ENCODE peak calls at places on chromosomes 3 and 15, in seven cellular contexts. H, P, C, O, V, B and F are unnamed samples.

GRCh38 chr3:169623971-169624370 is 39.5 kb downstream of the MECOM start:
- DNase-seq in V (no peak), H (no peak), O (no peak), C (no peak), P (no peak), B (peak), F (no peak)

GRCh38 chr3:124207873-124208473 is 216.0 kb upstream of the ROPN1 start:
- DNase-seq in O (no peak), B (no peak), C (no peak), H (no peak), P (no peak), V (no peak), F (no peak)

GRCh38 chr3:194967126-194968117 is 281.7 kb downstream of the FAM43A start:
- DNase-seq in H (no peak), O (no peak), P (no peak), B (no peak), C (peak), V (peak), F (no peak)

GRCh38 chr3:63128380-63128779 is 149.7 kb upstream of the SYNPR start:
- DNase-seq in O (no peak), P (no peak), C (no peak), H (no peak), B (no peak), V (no peak), F (no peak)

GRCh38 chr3:187181454-187182170 is 15.7 kb upstream of the RTP1 start:
- DNase-seq in O (no peak), H (no peak), C (no peak), P (no peak), V (no peak), B (no peak), F (no peak)

GRCh38 chr15:62360286-62360685 is 195.2 kb upstream of the C2CD4B start:
- DNase-seq in V (no peak), P (no peak), H (no peak), B (peak), O (no peak), C (no peak), F (no peak)

GRCh38 chr15:25431821-25432561 is 6.8 kb downstream of the UBE3A start:
- DNase-seq in B (no peak), V (no peak), H (no peak), O (no peak), C (no peak), P (no peak), F (no peak)

GRCh38 chr3:37892917-37893595 is 31.4 kb downstream of the CTDSPL start:
- DNase-seq in P (no peak), C (no peak), V (peak), B (peak), H (peak), O (no peak), F (peak)

GRCh38 chr3:185216587-185216918 is 37.3 kb downstream of the EHHADH start:
- DNase-seq in H (no peak), O (no peak), P (peak), B (peak), C (no peak), V (no peak), F (no peak)

GRCh38 chr3:139552632-139553335 is 13.2 kb upstream of the RBP1 start:
- DNase-seq in B (no peak), H (no peak), P (no peak), C (no peak), V (no peak), O (no peak), F (no peak)

GRCh38 chr3:129766135-129766534 is 127.4 kb downstream of the TMCC1 start:
- DNase-seq in P (no peak), C (no peak), H (no peak), B (no peak), O (no peak), V (no peak), F (no peak)

GRCh38 chr3:136789976-136790375 is 28.9 kb upstream of the SLC35G2 start:
- DNase-seq in H (no peak), O (no peak), B (no peak), C (no peak), V (no peak), P (no peak), F (no peak)

GRCh38 chr3:136790786-136791185 is 28.1 kb upstream of the SLC35G2 start:
- DNase-seq in O (no peak), C (no peak), B (no peak), V (no peak), H (no peak), P (no peak), F (no peak)

GRCh38 chr3:136788154-136788553 is 30.8 kb upstream of the SLC35G2 start:
- DNase-seq in P (no peak), V (no peak), B (no peak), C (no peak), H (no peak), O (no peak), F (no peak)

GRCh38 chr3:136783708-136784191 is 31.6 kb upstream of the STAG1 start:
- DNase-seq in V (no peak), H (no peak), B (no peak), P (no peak), C (no peak), O (no peak), F (no peak)

GRCh38 chr3:136787226-136787793 is 31.6 kb upstream of the SLC35G2 start:
- DNase-seq in O (no peak), B (peak), V (no peak), H (no peak), C (peak), P (peak), F (peak)
- TF ChIP-seq CTCF in O (no peak), B (no peak), V (no peak), H (no peak), C (no peak), P (no peak), F (no peak)

GRCh38 chr15:67181221-67181639 is 73.2 kb downstream of the AAGAB start:
- DNase-seq in C (peak), B (no peak), P (no peak), H (no peak), O (no peak), V (no peak), F (no peak)

GRCh38 chr15:67178569-67179210 is 75.8 kb downstream of the AAGAB start:
- DNase-seq in B (no peak), H (peak), P (peak), O (no peak), V (no peak), C (no peak), F (peak)

GRCh38 chr15:67180035-67180434 is 74.4 kb downstream of the AAGAB start:
- DNase-seq in O (no peak), V (no peak), H (no peak), C (no peak), B (no peak), P (no peak), F (no peak)

GRCh38 chr15:67179411-67179995 is 75.0 kb downstream of the AAGAB start:
- DNase-seq in P (no peak), O (no peak), V (no peak), H (no peak), C (no peak), B (no peak), F (no peak)

GRCh38 chr15:67180514-67181191 is 73.8 kb downstream of the AAGAB start:
- DNase-seq in H (no peak), B (no peak), P (no peak), C (no peak), O (no peak), V (no peak), F (no peak)
- TF ChIP-seq CTCF in H (no peak), B (no peak), P (peak), C (no peak), O (no peak), V (no peak), F (no peak)

GRCh38 chr15:40340038-40340739 is 550 bp downstream of the CCDC9B start:
- DNase-seq in P (peak), V (no peak), H (peak), C (peak), O (no peak), B (peak), F (peak)

GRCh38 chr15:40338041-40338657 is 2.6 kb downstream of the CCDC9B start:
- DNase-seq in H (peak), C (peak), O (peak), V (peak), P (no peak), B (peak), F (peak)

GRCh38 chr15:40338921-40339620 is 1.7 kb downstream of the CCDC9B start:
- DNase-seq in V (no peak), C (peak), O (no peak), B (peak), P (peak), H (no peak), F (peak)

GRCh38 chr15:40340740-40341400 is at the start of gene CCDC9B:
- DNase-seq in H (peak), O (no peak), V (no peak), B (peak), P (peak), C (peak), F (peak)

DNA sequence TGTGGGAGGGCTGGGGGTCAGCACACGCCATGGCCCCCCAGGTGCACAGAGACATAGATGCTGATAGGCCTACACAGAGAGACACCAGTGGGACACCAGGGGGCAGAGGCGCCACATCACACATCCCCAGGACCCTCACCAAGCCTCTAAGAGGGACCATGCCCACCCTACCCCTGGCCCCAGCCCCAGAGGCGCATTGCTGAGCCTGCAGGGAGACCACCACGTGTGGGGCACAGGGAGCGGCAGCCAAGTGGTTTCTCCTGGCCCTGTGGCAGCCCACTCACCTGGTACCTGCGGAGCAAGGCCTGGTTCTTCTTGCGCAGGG is 1.2 kb downstream of the CCDC9B start:
- DNase-seq in V (no peak), P (no peak), B (no peak), C (no peak), O (no peak), H (no peak), F (no peak)
- TF ChIP-seq CTCF in V (no peak), P (no peak), B (no peak), C (no peak), O (no peak), H (no peak), F (no peak)

DNA sequence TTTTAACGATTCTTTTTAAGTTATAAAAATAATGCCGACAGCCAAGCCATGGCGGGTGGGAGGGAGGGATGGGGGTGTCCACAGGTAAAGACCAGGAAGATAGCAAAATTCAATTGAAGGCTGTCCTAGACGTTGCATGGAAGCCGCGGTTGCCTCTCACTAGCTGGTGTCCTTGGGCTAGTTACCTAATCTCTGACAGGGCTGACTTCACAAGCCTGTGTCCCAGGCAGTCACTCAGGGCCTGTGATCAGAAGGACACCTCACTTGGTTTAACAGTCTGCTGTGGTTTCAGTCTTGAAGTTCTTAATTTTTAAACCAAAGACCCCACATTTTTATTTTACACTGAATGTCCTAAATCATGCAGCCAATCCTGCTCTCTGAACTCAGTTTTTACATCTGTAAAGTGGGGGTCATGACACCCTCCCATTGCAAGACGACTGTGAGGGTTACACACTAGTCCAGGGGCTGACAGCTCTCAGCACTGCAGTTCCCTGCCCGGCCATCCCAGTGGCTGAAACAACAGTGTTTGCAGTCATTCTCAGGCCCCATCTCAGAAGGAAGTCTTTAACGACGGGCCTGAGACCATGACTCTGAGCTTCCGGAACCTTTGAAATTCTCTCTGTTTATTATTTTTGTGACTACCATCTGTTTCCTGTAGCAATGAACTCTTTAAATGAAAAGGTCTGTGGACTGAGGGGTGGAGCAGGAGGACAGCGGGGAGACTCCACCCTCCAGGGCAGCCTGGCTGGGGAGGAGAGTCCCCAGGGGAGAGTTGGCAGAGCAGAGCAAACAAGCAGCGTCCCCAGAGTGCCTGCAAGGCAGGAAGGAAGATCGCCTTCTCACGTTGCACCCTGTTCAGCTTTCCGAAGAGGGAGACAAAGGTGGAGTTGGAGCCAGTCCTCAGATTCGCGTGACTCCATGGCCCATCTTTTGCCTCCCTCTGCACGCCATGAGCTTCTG is 525.4 kb upstream of the PROK2 start:
- DNase-seq in V (peak), B (peak), H (no peak), O (no peak), P (peak), C (peak), F (no peak)
- TF ChIP-seq CTCF in V (no peak), B (no peak), H (peak), O (no peak), P (no peak), C (no peak), F (no peak)

DNA sequence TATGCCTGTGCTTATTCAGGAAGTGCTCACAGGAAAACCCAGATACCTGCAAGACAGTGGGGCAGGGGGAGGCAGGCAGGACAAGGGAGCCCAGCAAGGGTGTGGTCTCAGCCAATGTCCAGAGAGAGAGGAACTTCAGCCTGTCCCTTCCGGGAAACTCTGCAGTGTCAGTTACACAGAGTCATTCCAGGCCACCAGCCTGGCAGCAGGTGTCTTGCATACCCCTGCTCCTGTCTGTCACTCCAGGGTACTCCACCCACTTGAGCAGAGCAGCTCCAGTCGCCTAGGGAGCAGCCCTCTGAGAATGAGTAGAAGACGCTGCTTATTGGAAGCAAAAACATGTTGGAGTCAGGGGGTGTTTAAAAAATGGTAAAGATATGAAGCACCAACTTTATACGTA is 431.2 kb upstream of the RGMA start:
- DNase-seq in V (no peak), P (no peak), H (no peak), B (no peak), O (no peak), C (no peak), F (no peak)
- TF ChIP-seq CTCF in V (no peak), P (no peak), H (no peak), B (no peak), O (peak), C (no peak), F (no peak)

DNA sequence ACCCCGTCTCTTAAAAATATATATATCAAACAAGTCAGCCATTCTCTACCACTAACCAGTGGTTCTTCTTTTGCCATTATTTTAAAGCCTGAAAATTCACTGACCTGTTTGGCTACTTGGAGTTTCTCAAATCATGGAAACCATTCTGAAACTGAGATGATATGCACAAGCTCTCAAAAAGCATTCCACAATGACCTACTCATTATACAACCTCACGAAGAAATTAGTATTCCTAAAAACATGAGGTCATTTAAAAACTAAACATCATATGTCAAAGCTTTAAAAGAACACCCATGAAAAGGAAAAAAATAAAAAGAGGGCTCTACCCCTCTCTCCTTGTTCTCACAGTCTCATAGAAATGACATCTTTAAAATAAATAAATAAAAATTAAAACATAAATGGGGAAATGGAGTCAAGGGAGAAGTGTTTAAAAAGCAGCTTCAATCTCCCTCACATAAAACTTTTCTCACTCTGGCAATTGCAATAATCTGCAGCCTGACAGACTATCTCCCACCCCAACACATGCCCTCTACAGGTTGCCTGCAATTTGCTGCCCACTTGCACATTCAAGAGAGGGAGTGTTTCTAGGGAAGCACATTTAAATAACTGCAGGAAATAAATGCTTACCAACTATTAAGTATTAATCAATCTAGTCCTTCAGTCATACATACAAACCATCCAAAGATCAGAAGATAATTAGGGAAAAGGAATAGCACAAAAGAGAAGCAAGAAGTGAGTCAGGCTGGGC is 73.3 kb downstream of the TRANK1 start:
- DNase-seq in P (no peak), H (no peak), O (no peak), V (no peak), B (no peak), C (no peak), F (no peak)
- TF ChIP-seq CTCF in P (no peak), H (no peak), O (no peak), V (no peak), B (no peak), C (no peak), F (no peak)

GRCh38 chr15:79673416-79674123 is 223.2 kb downstream of the MTHFS start:
- DNase-seq in O (no peak), B (no peak), P (peak), V (no peak), C (no peak), H (no peak), F (no peak)
- TF ChIP-seq CTCF in O (no peak), B (no peak), P (no peak), V (no peak), C (no peak), H (no peak), F (no peak)

DNA sequence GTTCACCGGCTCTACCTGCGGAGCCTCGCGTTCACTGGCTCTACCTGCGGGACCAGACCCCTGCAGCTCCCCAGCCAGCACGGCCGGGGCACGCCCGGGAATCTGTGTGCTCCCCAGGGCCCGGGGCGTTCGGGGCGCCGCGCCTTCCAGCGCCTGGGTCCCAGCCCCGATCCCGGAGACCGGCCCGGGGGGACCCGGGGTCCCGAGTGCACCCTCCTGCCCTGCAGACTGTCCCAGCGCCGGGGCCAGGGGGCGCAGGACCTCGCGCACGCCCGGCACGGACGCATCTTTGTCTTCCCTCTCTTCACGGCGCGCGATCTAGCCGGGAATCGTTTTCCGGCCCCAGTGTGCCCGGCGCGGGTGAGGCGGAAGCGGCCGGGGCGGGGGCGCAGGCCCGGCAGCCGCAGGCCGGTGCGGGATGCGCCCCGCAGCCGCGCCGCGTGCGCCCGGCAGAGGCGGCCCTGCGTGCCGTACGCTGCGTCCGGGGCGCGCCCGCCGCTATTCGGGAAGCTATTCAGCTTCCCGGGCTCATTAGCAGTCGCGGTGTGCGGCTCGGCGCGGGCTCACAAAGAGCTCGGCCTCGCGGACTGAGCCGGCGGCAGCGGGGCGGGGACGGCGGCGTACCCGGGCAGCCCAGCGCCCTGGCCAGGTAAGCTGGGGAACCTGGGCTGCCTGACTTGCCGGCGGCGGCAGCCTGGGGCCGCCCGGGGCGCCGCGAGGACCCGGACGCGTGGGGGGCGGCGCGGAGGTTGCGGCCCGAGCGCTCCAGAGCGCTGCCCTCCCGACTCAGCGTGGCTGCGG is at the start of gene APBA2:
- DNase-seq in O (peak), V (peak), H (no peak), C (no peak), P (peak), B (peak), F (no peak)
- TF ChIP-seq CTCF in O (peak), V (no peak), H (no peak), C (no peak), P (no peak), B (no peak), F (no peak)

GRCh38 chr15:84961114-84961452 is 20.6 kb upstream of the PDE8A start:
- DNase-seq in P (peak), B (no peak), O (no peak), C (no peak), V (no peak), H (no peak), F (no peak)

GRCh38 chr15:84956199-84956598 is 25.5 kb upstream of the PDE8A start:
- DNase-seq in O (no peak), H (no peak), V (no peak), C (no peak), B (no peak), P (no peak), F (no peak)

GRCh38 chr15:84962975-84963374 is 18.7 kb upstream of the PDE8A start:
- DNase-seq in P (no peak), V (no peak), B (no peak), C (no peak), O (no peak), H (no peak), F (no peak)

GRCh38 chr15:84961707-84962106 is 19.9 kb upstream of the PDE8A start:
- DNase-seq in C (no peak), H (no peak), O (no peak), V (no peak), P (peak), B (no peak), F (no peak)

DNA sequence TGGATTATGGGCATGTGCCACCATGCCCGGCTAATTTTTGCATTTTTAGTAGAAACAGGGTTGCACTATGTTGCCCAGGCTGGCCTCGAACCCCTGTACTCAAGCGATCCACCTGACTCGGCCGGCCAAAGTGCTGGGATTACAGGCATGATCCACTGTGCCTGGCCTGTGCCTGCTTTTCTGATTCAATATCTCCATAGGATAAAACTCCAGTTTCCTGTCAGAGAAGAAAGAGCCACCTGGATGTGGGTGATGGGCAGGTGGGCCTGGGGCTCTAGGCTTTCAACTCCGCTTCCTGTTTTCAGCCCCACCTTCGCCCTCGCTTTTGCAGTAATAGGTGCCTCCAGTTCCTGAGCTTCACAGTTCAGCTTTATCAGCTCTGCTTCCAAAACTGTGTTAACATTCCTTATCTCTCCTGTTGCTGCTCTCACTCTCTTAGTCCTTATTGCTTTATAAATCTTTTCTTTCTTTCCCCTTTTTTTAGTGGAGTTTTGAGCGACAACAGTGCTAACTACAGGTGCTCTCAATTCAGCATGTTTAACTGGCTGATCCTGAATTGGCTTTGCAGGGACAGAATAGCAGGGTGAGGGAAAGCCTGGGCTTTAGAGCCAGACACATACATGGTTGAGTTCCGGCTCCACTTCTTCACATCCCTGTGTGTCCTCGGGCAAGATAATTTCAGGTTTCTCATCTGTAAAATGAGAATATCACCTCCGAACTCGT is 21.1 kb upstream of the PDE8A start:
- DNase-seq in V (no peak), O (no peak), C (no peak), B (no peak), P (no peak), H (no peak), F (no peak)
- TF ChIP-seq CTCF in V (no peak), O (no peak), C (no peak), B (no peak), P (no peak), H (no peak), F (no peak)